ENCODE peak calls at places on chromosome 14, in nine cellular contexts. Q is SK-N-SH, J is cardiac muscle cell, H is A549, S is pancreas, B is fibroblast of lung, Y is suprapubic skin, P is heart left ventricle, E is mucosa of descending colon. C is an unnamed sample.
A peak's percentile ranks its signal among the peaks of the same experiment; 100 is the strongest.

GRCh38 chr14:68271996-68272395 is 452.4 kb downstream of the RAD51B start:
- DNase-seq in Q (no peak), J (no peak), H (no peak), S (no peak), B (no peak), Y (no peak), P (no peak), E (no peak), C (no peak)

GRCh38 chr14:68512088-68512487 is 280.8 kb downstream of the ZFP36L1 start:
- DNase-seq in Q (peak; percentile 66), J (peak; percentile 65), H (no peak), S (no peak), B (peak; percentile 71), Y (no peak), P (no peak), E (no peak), C (peak; percentile 33)

GRCh38 chr14:90140956-90141316 is 79.1 kb downstream of the KCNK13 start:
- DNase-seq in Q (no peak), J (peak; percentile 37), H (peak; percentile 62), S (no peak), B (peak; percentile 88), Y (no peak), P (no peak), E (no peak), C (no peak)

GRCh38 chr14:68884031-68885030 is 91.5 kb upstream of the ZFP36L1 start:
- DNase-seq in Q (no peak), J (peak; percentile 89), H (peak; percentile 87), S (no peak), B (peak; percentile 95), Y (peak; percentile 71), P (no peak), E (no peak), C (peak; percentile 63)

GRCh38 chr14:69951935-69952334 is 72.7 kb downstream of the SMOC1 start:
- DNase-seq in Q (no peak), J (no peak), H (no peak), S (no peak), B (no peak), Y (no peak), P (no peak), E (no peak), C (no peak)

GRCh38 chr14:101071493-101071891 is 168.0 kb upstream of the RTL1 start:
- DNase-seq in Q (peak; percentile 33), J (no peak), H (no peak), S (peak; percentile 54), B (no peak), Y (no peak), P (peak; percentile 36), E (no peak), C (no peak)

GRCh38 chr14:64806862-64807495 is 72.7 kb downstream of the SPTB start:
- DNase-seq in Q (no peak), J (no peak), H (no peak), S (no peak), B (peak; percentile 58), Y (no peak), P (no peak), E (no peak), C (no peak)

GRCh38 chr14:104506461-104507253 is 72.9 kb upstream of the C14orf180 start:
- DNase-seq in Q (no peak), J (no peak), H (no peak), S (no peak), B (no peak), Y (no peak), P (peak; percentile 33), E (no peak), C (no peak)

GRCh38 chr14:79581912-79582576 is 629.3 kb downstream of the DIO2 start:
- DNase-seq in Q (no peak), J (no peak), H (peak; percentile 16), S (no peak), B (peak; percentile 59), Y (no peak), P (no peak), E (no peak), C (no peak)

GRCh38 chr14:104276435-104276834 is 138.0 kb downstream of the KIF26A start:
- DNase-seq in Q (no peak), J (no peak), H (no peak), S (no peak), B (no peak), Y (no peak), P (no peak), E (no peak), C (no peak)

GRCh38 chr14:50944647-50945413 is 547 bp upstream of the PYGL start:
- DNase-seq in Q (no peak), J (peak; percentile 58), H (peak; percentile 75), S (peak; percentile 70), B (peak; percentile 55), Y (peak; percentile 87), P (no peak), E (peak; percentile 77), C (peak; percentile 52)

GRCh38 chr14:55104051-55104954 is 24.7 kb upstream of the LGALS3 start:
- DNase-seq in Q (no peak), J (no peak), H (peak; percentile 21), S (no peak), B (no peak), Y (no peak), P (no peak), E (no peak), C (no peak)
- H3K4me1 ChIP-seq in Q (peaks cover 33% of the 10 kb centered on the region), J (peaks cover 25% of the 10 kb centered on the region), H (peaks cover 41% of the 10 kb centered on the region), S (peaks cover 10% of the 10 kb centered on the region), B (peaks cover 32% of the 10 kb centered on the region), Y (peaks cover 100% of the 10 kb centered on the region), P (peaks cover 33% of the 10 kb centered on the region), E (peaks cover 60% of the 10 kb centered on the region), C (peaks cover 94% of the 10 kb centered on the region)

GRCh38 chr14:106029959-106030358 is 503.6 kb downstream of the TMEM121 start:
- DNase-seq in Q (no peak), J (no peak), H (no peak), S (no peak), B (no peak), Y (no peak), P (no peak), E (no peak), C (no peak)
- H3K9me3 ChIP-seq in Q (no peaks in the 10 kb centered on the region), J (no peaks in the 10 kb centered on the region), H (no peaks in the 10 kb centered on the region), S (no peaks in the 10 kb centered on the region), B (no peaks in the 10 kb centered on the region), Y (no peaks in the 10 kb centered on the region), P (no peaks in the 10 kb centered on the region), E (no peaks in the 10 kb centered on the region), C (no peaks in the 10 kb centered on the region)

GRCh38 chr14:26930576-26930975 is 332.7 kb upstream of the NOVA1 start:
- DNase-seq in Q (no peak), J (no peak), H (no peak), S (no peak), B (no peak), Y (no peak), P (no peak), E (no peak), C (no peak)

GRCh38 chr14:26938054-26938453 is 340.2 kb upstream of the NOVA1 start:
- DNase-seq in Q (no peak), J (no peak), H (no peak), S (no peak), B (no peak), Y (no peak), P (no peak), E (no peak), C (no peak)

GRCh38 chr14:26939756-26940155 is 341.9 kb upstream of the NOVA1 start:
- DNase-seq in Q (no peak), J (no peak), H (no peak), S (no peak), B (no peak), Y (no peak), P (no peak), E (no peak), C (no peak)

GRCh38 chr14:26935733-26936132 is 337.9 kb upstream of the NOVA1 start:
- DNase-seq in Q (no peak), J (no peak), H (no peak), S (no peak), B (no peak), Y (no peak), P (no peak), E (no peak), C (no peak)

GRCh38 chr14:26934151-26934550 is 336.3 kb upstream of the NOVA1 start:
- DNase-seq in Q (no peak), J (peak; percentile 20), H (no peak), S (no peak), B (no peak), Y (no peak), P (no peak), E (no peak), C (no peak)
- H3K4me3 ChIP-seq in Q (no peak overlapping the region), J (no peak overlapping the region), H (no peak overlapping the region), S (no peak overlapping the region), B (no peak overlapping the region), Y (no peak overlapping the region), P (no peak overlapping the region), E (no peak overlapping the region), C (no peak overlapping the region)

GRCh38 chr14:61662437-61663311 is 32.6 kb upstream of the HIF1A start:
- DNase-seq in Q (peak; percentile 19), J (peak; percentile 80), H (peak; percentile 76), S (no peak), B (peak; percentile 83), Y (no peak), P (no peak), E (no peak), C (no peak)
- H3K4me1 ChIP-seq in Q (peaks cover 12% of the 10 kb centered on the region), J (peaks cover 5% of the 10 kb centered on the region), H (peaks cover 25% of the 10 kb centered on the region), S (no peaks in the 10 kb centered on the region), B (peaks cover 19% of the 10 kb centered on the region), Y (peaks cover 31% of the 10 kb centered on the region), P (no peaks in the 10 kb centered on the region), E (peaks cover 9% of the 10 kb centered on the region), C (peaks cover 10% of the 10 kb centered on the region)

GRCh38 chr14:106396999-106397398 is 870.6 kb downstream of the TMEM121 start:
- DNase-seq in Q (no peak), J (no peak), H (no peak), S (no peak), B (no peak), Y (no peak), P (no peak), E (no peak), C (no peak)
- H3K9me3 ChIP-seq in Q (no peaks in the 10 kb centered on the region), J (no peaks in the 10 kb centered on the region), H (no peaks in the 10 kb centered on the region), S (no peaks in the 10 kb centered on the region), B (no peaks in the 10 kb centered on the region), Y (no peaks in the 10 kb centered on the region), P (no peaks in the 10 kb centered on the region), E (no peaks in the 10 kb centered on the region), C (no peaks in the 10 kb centered on the region)

C was measured in left ventricle myocardium inferior.